ENCODE peak calls at places on chromosomes 1 and 21, in nine cellular contexts. B, C, X, U, W, T, G, F and K are unnamed samples.

GRCh38 chr1:94068096-94068830 is 52.7 kb downstream of the ABCA4 start:
- DNase-seq in T (no peak), X (peak), B (no peak), F (peak), U (no peak), G (no peak), C (no peak), W (no peak), K (peak)

GRCh38 chr1:179353546-179353945 is 12.2 kb upstream of the AXDND1 start:
- DNase-seq in W (no peak), C (peak), U (peak), T (peak), B (no peak), X (no peak), G (no peak), F (peak), K (peak)

GRCh38 chr1:157400766-157401165 is 151.5 kb downstream of the FCRL5 start:
- DNase-seq in T (no peak), U (no peak), W (no peak), B (no peak), C (no peak), F (no peak), X (no peak), G (no peak), K (no peak)

GRCh38 chr21:33847586-33848251 is 67.9 kb downstream of the ATP5PO start:
- DNase-seq in T (no peak), X (no peak), W (no peak), U (no peak), C (no peak), B (no peak), G (no peak), F (no peak), K (no peak)

GRCh38 chr1:53731201-53731600 is 7.8 kb downstream of the GLIS1 start:
- DNase-seq in B (no peak), W (no peak), C (no peak), U (no peak), F (no peak), X (no peak), T (no peak), G (no peak), K (no peak)

GRCh38 chr1:207495816-207496792 is at the start of gene CR1:
- DNase-seq in T (no peak), X (no peak), C (no peak), B (peak), W (peak), F (no peak), U (no peak), G (peak), K (peak)

GRCh38 chr1:6224733-6225132 is 11.0 kb downstream of the ICMT start:
- DNase-seq in C (no peak), U (no peak), X (no peak), B (no peak), T (no peak), W (no peak), F (no peak), G (peak), K (no peak)

GRCh38 chr21:36247316-36247715 is 72.7 kb upstream of the MORC3 start:
- DNase-seq in F (peak), U (no peak), G (no peak), X (no peak), B (no peak), W (no peak), C (no peak), T (peak), K (no peak)

GRCh38 chr1:200885564-200886402 is 8.9 kb upstream of the INAVA start:
- DNase-seq in C (no peak), G (no peak), U (no peak), W (no peak), B (no peak), X (no peak), F (no peak), T (no peak), K (no peak)

GRCh38 chr1:213669964-213670691 is 317.6 kb upstream of the PROX1 start:
- DNase-seq in T (no peak), X (no peak), B (no peak), U (no peak), W (peak), G (no peak), C (no peak), F (no peak), K (no peak)

GRCh38 chr1:226652613-226653012 is 86.5 kb downstream of the ITPKB start:
- DNase-seq in X (no peak), C (no peak), F (no peak), W (peak), G (peak), T (no peak), U (no peak), B (no peak), K (no peak)

GRCh38 chr1:222557148-222557547 is 9.2 kb upstream of the HHIPL2 start:
- DNase-seq in X (no peak), B (no peak), G (no peak), U (no peak), F (peak), T (peak), W (no peak), C (no peak), K (no peak)

GRCh38 chr1:159779403-159779851 is 1.3 kb upstream of the DUSP23 start:
- DNase-seq in X (no peak), T (peak), B (no peak), W (no peak), G (peak), C (peak), F (peak), U (no peak), K (peak)

GRCh38 chr1:65079941-65080340 is 68.1 kb upstream of the AK4 start:
- DNase-seq in X (peak), U (no peak), G (no peak), T (no peak), W (no peak), F (peak), C (no peak), B (no peak), K (no peak)

GRCh38 chr1:197598935-197599334 is 176.3 kb downstream of the DENND1B start:
- DNase-seq in U (no peak), B (no peak), G (no peak), T (no peak), X (no peak), W (no peak), F (no peak), C (no peak), K (no peak)

GRCh38 chr1:210597555-210598134 is 268.9 kb downstream of the HHAT start:
- DNase-seq in F (peak), T (peak), G (no peak), U (no peak), W (no peak), B (no peak), C (peak), X (peak), K (peak)

GRCh38 chr1:180500689-180501088 is 1.7 kb downstream of the ACBD6 start:
- DNase-seq in F (no peak), T (no peak), B (no peak), U (no peak), C (no peak), X (no peak), W (no peak), G (no peak), K (no peak)
- H3K4me3 ChIP-seq in F (peak), T (peak), B (peak), U (no peak), C (peak), X (peak), W (no peak), G (peak), K (no peak)

GRCh38 chr1:153612111-153612754 is 704 bp downstream of the S100A16 start:
- DNase-seq in X (no peak), G (no peak), F (no peak), C (no peak), B (no peak), U (no peak), T (no peak), W (no peak), K (no peak)

GRCh38 chr1:153612755-153613331 is at the start of gene S100A16:
- DNase-seq in F (peak), X (peak), W (peak), B (no peak), T (no peak), G (peak), C (no peak), U (peak), K (peak)

GRCh38 chr1:153614189-153614900 is 1.4 kb upstream of the S100A16 start:
- DNase-seq in W (peak), B (no peak), U (no peak), G (no peak), T (no peak), C (no peak), X (no peak), F (no peak), K (no peak)

GRCh38 chr1:153614906-153615305 is 1.2 kb downstream of the S100A14 start:
- DNase-seq in B (no peak), T (no peak), W (peak), U (no peak), F (no peak), C (no peak), X (no peak), G (no peak), K (no peak)

DNA sequence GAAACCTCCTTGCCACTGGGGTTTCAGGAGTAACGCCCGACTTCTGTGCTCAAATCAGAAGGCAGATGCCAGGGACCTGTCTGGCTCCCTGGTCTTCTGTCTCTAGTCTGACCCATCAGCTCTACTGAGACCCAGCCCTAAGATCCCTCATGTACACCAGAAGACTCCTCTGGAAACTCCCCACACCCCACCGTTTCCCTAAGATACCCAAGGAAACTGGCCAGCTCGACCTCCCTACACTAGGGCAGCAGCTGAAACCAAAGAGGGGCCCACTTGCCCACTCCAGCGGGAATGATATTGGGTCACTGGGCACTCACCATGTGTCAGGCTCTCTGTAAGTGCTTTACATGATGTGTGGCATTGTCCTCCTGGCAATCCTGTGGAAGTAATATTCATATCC is 469 bp upstream of the S100A16 start:
- DNase-seq in W (peak), C (no peak), G (no peak), T (no peak), X (no peak), F (no peak), B (no peak), U (no peak), K (no peak)
- H3K4me3 ChIP-seq in W (no peak), C (peak), G (peak), T (peak), X (peak), F (no peak), B (no peak), U (peak), K (no peak)

GRCh38 chr1:172668097-172668496 is 9.2 kb downstream of the FASLG start:
- DNase-seq in W (no peak), X (no peak), U (no peak), B (no peak), G (no peak), C (no peak), T (no peak), F (no peak), K (no peak)

GRCh38 chr1:172670316-172670715 is 11.4 kb downstream of the FASLG start:
- DNase-seq in W (no peak), B (no peak), X (no peak), F (no peak), U (no peak), G (no peak), T (no peak), C (no peak), K (no peak)

GRCh38 chr1:172669011-172669410 is 10.1 kb downstream of the FASLG start:
- DNase-seq in T (no peak), G (no peak), X (no peak), U (no peak), C (no peak), B (no peak), W (no peak), F (no peak), K (no peak)

GRCh38 chr1:172671591-172671990 is 12.7 kb downstream of the FASLG start:
- DNase-seq in B (no peak), T (peak), X (peak), C (no peak), W (no peak), F (peak), U (no peak), G (no peak), K (no peak)

DNA sequence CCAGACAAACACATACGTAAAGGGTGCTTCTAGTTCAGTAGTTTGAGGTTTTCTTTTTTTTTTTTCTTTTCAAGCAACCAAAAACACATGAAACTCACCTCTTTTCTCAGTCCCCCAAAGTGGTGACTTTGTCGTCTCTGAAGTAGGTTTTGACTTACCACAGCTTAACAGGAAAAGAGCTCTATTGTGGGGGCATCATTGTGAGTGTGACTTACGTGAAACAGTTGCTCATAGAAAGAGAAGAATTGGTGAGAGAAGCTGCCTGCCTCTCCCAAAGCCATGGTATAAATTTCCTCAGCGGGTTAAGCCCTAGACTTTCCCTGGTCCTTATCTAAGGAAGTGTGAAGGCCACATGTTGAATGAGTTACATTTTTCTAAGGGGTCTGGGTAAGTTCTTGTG is 11.9 kb downstream of the FASLG start:
- DNase-seq in X (no peak), T (no peak), G (no peak), U (no peak), W (no peak), F (no peak), B (peak), C (no peak), K (no peak)
- H3K4me3 ChIP-seq in X (no peak), T (no peak), G (no peak), U (no peak), W (no peak), F (no peak), B (no peak), C (no peak), K (no peak)

DNA sequence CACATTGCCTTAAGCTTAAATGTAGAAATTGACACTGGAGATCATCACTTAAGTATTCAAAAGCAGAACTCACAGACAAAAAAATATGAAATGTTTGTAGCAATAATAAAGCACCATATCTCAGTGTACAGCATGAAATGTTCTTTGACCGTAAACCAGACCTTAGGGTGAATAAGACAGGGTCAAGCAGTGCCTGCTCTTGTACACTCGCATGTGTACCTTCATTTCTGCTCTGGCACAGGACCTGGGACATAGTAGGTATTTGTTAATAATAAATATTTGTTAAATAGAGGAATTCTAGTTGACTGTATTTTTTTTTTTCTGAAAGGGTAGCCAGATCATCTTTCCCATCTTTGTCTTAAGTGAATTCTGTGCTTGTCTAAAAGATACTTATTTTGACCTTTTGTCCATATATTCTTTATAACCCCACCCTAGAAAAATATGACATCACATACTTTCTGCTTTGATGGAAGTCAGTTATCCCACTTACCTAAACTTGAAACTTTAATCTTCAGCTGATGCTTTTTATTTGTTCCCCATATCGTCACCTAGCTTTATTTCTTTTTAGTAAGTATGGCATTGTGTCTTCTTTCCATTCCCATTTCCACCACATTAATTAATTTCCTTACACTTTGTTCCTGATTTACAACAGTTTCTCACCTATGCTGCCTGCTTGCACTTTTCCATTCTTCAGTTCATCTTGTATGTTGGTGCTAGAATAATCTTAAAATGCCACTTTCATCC is 1.7 kb downstream of the CDC7 start:
- DNase-seq in B (no peak), W (no peak), U (no peak), G (no peak), T (no peak), C (no peak), X (no peak), F (no peak), K (no peak)
- H3K4me3 ChIP-seq in B (peak), W (no peak), U (no peak), G (no peak), T (peak), C (peak), X (peak), F (no peak), K (no peak)

GRCh38 chr1:60922304-60922703 is 160.1 kb upstream of the NFIA start:
- DNase-seq in C (no peak), B (no peak), W (no peak), G (peak), T (no peak), F (no peak), X (no peak), U (peak), K (no peak)
- H3K4me3 ChIP-seq in C (no peak), B (no peak), W (no peak), G (no peak), T (no peak), F (no peak), X (no peak), U (no peak), K (no peak)

GRCh38 chr1:110554871-110555801 is 36.2 kb upstream of the KCNA10 start:
- DNase-seq in G (peak), F (peak), W (peak), C (no peak), U (no peak), B (peak), X (peak), T (no peak), K (peak)

GRCh38 chr1:110556471-110556807 is 37.5 kb upstream of the KCNA10 start:
- DNase-seq in F (no peak), C (no peak), X (no peak), W (no peak), B (no peak), U (no peak), G (no peak), T (no peak), K (no peak)

GRCh38 chr1:110559157-110559556 is 40.2 kb upstream of the KCNA10 start:
- DNase-seq in U (no peak), T (no peak), F (peak), B (no peak), W (no peak), X (no peak), G (no peak), C (no peak), K (no peak)

GRCh38 chr1:110557481-110557880 is 38.5 kb upstream of the KCNA10 start:
- DNase-seq in W (no peak), G (no peak), T (no peak), B (no peak), X (no peak), F (no peak), U (no peak), C (no peak), K (no peak)

GRCh38 chr1:110555807-110556470 is 37.0 kb upstream of the KCNA10 start:
- DNase-seq in X (no peak), F (no peak), T (no peak), G (peak), W (no peak), C (no peak), U (no peak), B (no peak), K (peak)
- H3K4me3 ChIP-seq in X (peak), F (no peak), T (no peak), G (peak), W (no peak), C (no peak), U (peak), B (no peak), K (no peak)

GRCh38 chr1:21508580-21509350 is 458 bp upstream of the ALPL start:
- DNase-seq in B (peak), U (peak), T (no peak), W (peak), F (peak), X (peak), G (peak), C (no peak), K (peak)
- H3K4me3 ChIP-seq in B (no peak), U (peak), T (peak), W (peak), F (peak), X (peak), G (peak), C (no peak), K (no peak)

GRCh38 chr21:42675403-42675802 is 22.0 kb downstream of the PDE9A start:
- DNase-seq in G (no peak), F (no peak), X (no peak), T (no peak), W (no peak), B (no peak), U (no peak), C (no peak), K (no peak)

GRCh38 chr21:42672699-42673458 is 19.5 kb downstream of the PDE9A start:
- DNase-seq in U (no peak), T (peak), G (no peak), F (peak), X (no peak), C (no peak), W (peak), B (no peak), K (no peak)

GRCh38 chr21:42674351-42674940 is 21.0 kb downstream of the PDE9A start:
- DNase-seq in U (no peak), G (peak), C (no peak), W (no peak), X (no peak), F (no peak), T (no peak), B (no peak), K (no peak)

GRCh38 chr21:42671778-42672593 is 18.6 kb downstream of the PDE9A start:
- DNase-seq in T (no peak), F (no peak), G (no peak), U (no peak), C (no peak), B (no peak), W (no peak), X (no peak), K (no peak)

GRCh38 chr21:42673633-42674328 is 20.4 kb downstream of the PDE9A start:
- DNase-seq in G (no peak), U (no peak), C (no peak), B (no peak), W (no peak), T (no peak), X (no peak), F (no peak), K (no peak)
- H3K4me3 ChIP-seq in G (no peak), U (no peak), C (no peak), B (no peak), W (no peak), T (no peak), X (no peak), F (no peak), K (no peak)

GRCh38 chr1:31760901-31761470 is 3.2 kb downstream of the ADGRB2 start:
- DNase-seq in B (peak), C (no peak), X (peak), W (no peak), G (peak), F (peak), T (no peak), U (peak), K (peak)
- H3K4me3 ChIP-seq in B (peak), C (peak), X (peak), W (peak), G (peak), F (peak), T (peak), U (peak), K (no peak)